ENCODE peak calls at places on chromosomes 12 and 14, in ten cellular contexts. One of them, this sample, is unnamed.

GRCh38 chr12:98416845-98417244 is 98.5 kb upstream of the TMPO start:
- DNase-seq in left ventricle myocardium inferior: no peak
- DNase-seq in upper lobe of left lung: no peak
- DNase-seq in type B pancreatic cell: no peak
- DNase-seq in sigmoid colon: no peak
- DNase-seq in PC-3: peak
- DNase-seq in tibial nerve: no peak
- DNase-seq in AG04450: no peak
- DNase-seq in tibial artery: no peak
- DNase-seq in ovary: no peak
- DNase-seq in this sample: no peak

GRCh38 chr12:57096099-57096572 is 7.2 kb downstream of the NAB2 start:
- DNase-seq in left ventricle myocardium inferior: no peak
- DNase-seq in upper lobe of left lung: no peak
- DNase-seq in type B pancreatic cell: no peak
- DNase-seq in sigmoid colon: no peak
- DNase-seq in PC-3: no peak
- DNase-seq in tibial nerve: no peak
- DNase-seq in AG04450: no peak
- DNase-seq in tibial artery: no peak
- DNase-seq in ovary: peak
- DNase-seq in this sample: no peak

GRCh38 chr12:3135522-3136461 is 58.6 kb downstream of the TSPAN9 start:
- DNase-seq in left ventricle myocardium inferior: no peak
- DNase-seq in upper lobe of left lung: no peak
- DNase-seq in type B pancreatic cell: no peak
- DNase-seq in sigmoid colon: no peak
- DNase-seq in PC-3: peak
- DNase-seq in tibial nerve: no peak
- DNase-seq in AG04450: peak
- DNase-seq in tibial artery: no peak
- DNase-seq in ovary: peak
- DNase-seq in this sample: peak

GRCh38 chr14:51518681-51519080 is 133.0 kb upstream of the FRMD6 start:
- DNase-seq in left ventricle myocardium inferior: no peak
- DNase-seq in upper lobe of left lung: no peak
- DNase-seq in type B pancreatic cell: no peak
- DNase-seq in sigmoid colon: no peak
- DNase-seq in PC-3: no peak
- DNase-seq in tibial nerve: no peak
- DNase-seq in AG04450: no peak
- DNase-seq in tibial artery: no peak
- DNase-seq in ovary: no peak
- DNase-seq in this sample: no peak

GRCh38 chr14:91113829-91114078 is at the start of gene DGLUCY:
- DNase-seq in left ventricle myocardium inferior: peak
- DNase-seq in upper lobe of left lung: peak
- DNase-seq in type B pancreatic cell: no peak
- DNase-seq in sigmoid colon: peak
- DNase-seq in PC-3: no peak
- DNase-seq in tibial nerve: no peak
- DNase-seq in AG04450: peak
- DNase-seq in tibial artery: no peak
- DNase-seq in ovary: peak
- DNase-seq in this sample: no peak

GRCh38 chr14:26191123-26191522 is 406.7 kb downstream of the NOVA1 start:
- DNase-seq in left ventricle myocardium inferior: no peak
- DNase-seq in upper lobe of left lung: no peak
- DNase-seq in type B pancreatic cell: no peak
- DNase-seq in sigmoid colon: no peak
- DNase-seq in PC-3: peak
- DNase-seq in tibial nerve: no peak
- DNase-seq in AG04450: no peak
- DNase-seq in tibial artery: no peak
- DNase-seq in ovary: no peak
- DNase-seq in this sample: no peak

GRCh38 chr12:127179199-127179598 is 1087.8 kb upstream of the TMEM132C start:
- DNase-seq in left ventricle myocardium inferior: no peak
- DNase-seq in upper lobe of left lung: no peak
- DNase-seq in type B pancreatic cell: no peak
- DNase-seq in sigmoid colon: no peak
- DNase-seq in PC-3: peak
- DNase-seq in tibial nerve: no peak
- DNase-seq in AG04450: no peak
- DNase-seq in tibial artery: no peak
- DNase-seq in ovary: no peak
- DNase-seq in this sample: no peak

GRCh38 chr14:53493895-53494294 is 340.8 kb upstream of the DDHD1 start:
- DNase-seq in left ventricle myocardium inferior: no peak
- DNase-seq in upper lobe of left lung: no peak
- DNase-seq in type B pancreatic cell: no peak
- DNase-seq in sigmoid colon: no peak
- DNase-seq in PC-3: no peak
- DNase-seq in tibial nerve: no peak
- DNase-seq in AG04450: no peak
- DNase-seq in tibial artery: no peak
- DNase-seq in ovary: no peak
- DNase-seq in this sample: no peak

GRCh38 chr12:70393787-70394519 is 27.9 kb downstream of the KCNMB4 start:
- DNase-seq in left ventricle myocardium inferior: no peak
- DNase-seq in upper lobe of left lung: no peak
- DNase-seq in type B pancreatic cell: no peak
- DNase-seq in sigmoid colon: no peak
- DNase-seq in PC-3: peak
- DNase-seq in tibial nerve: no peak
- DNase-seq in AG04450: no peak
- DNase-seq in tibial artery: no peak
- DNase-seq in ovary: no peak
- DNase-seq in this sample: no peak

GRCh38 chr12:27285395-27285794 is 41.3 kb downstream of the STK38L start:
- DNase-seq in left ventricle myocardium inferior: no peak
- DNase-seq in upper lobe of left lung: no peak
- DNase-seq in type B pancreatic cell: no peak
- DNase-seq in sigmoid colon: no peak
- DNase-seq in PC-3: no peak
- DNase-seq in tibial nerve: no peak
- DNase-seq in AG04450: no peak
- DNase-seq in tibial artery: no peak
- DNase-seq in ovary: no peak
- DNase-seq in this sample: no peak

GRCh38 chr12:115941362-115941761 is 336.1 kb downstream of the MED13L start:
- DNase-seq in left ventricle myocardium inferior: no peak
- DNase-seq in upper lobe of left lung: no peak
- DNase-seq in type B pancreatic cell: no peak
- DNase-seq in sigmoid colon: no peak
- DNase-seq in PC-3: peak
- DNase-seq in tibial nerve: no peak
- DNase-seq in AG04450: no peak
- DNase-seq in tibial artery: no peak
- DNase-seq in ovary: no peak
- DNase-seq in this sample: no peak

GRCh38 chr12:116662612-116663144 is 75.2 kb downstream of the SPRING1 start:
- DNase-seq in left ventricle myocardium inferior: no peak
- DNase-seq in upper lobe of left lung: peak
- DNase-seq in type B pancreatic cell: no peak
- DNase-seq in sigmoid colon: no peak
- DNase-seq in PC-3: no peak
- DNase-seq in tibial nerve: no peak
- DNase-seq in AG04450: peak
- DNase-seq in tibial artery: no peak
- DNase-seq in ovary: peak
- DNase-seq in this sample: peak

GRCh38 chr12:98253207-98253606 is 262.2 kb upstream of the TMPO start:
- DNase-seq in left ventricle myocardium inferior: no peak
- DNase-seq in upper lobe of left lung: no peak
- DNase-seq in type B pancreatic cell: no peak
- DNase-seq in sigmoid colon: no peak
- DNase-seq in PC-3: no peak
- DNase-seq in tibial nerve: no peak
- DNase-seq in AG04450: no peak
- DNase-seq in tibial artery: no peak
- DNase-seq in ovary: no peak
- DNase-seq in this sample: no peak

GRCh38 chr14:78933948-78934524 is 763.9 kb downstream of the NRXN3 start:
- DNase-seq in left ventricle myocardium inferior: no peak
- DNase-seq in upper lobe of left lung: no peak
- DNase-seq in type B pancreatic cell: no peak
- DNase-seq in sigmoid colon: no peak
- DNase-seq in PC-3: peak
- DNase-seq in tibial nerve: no peak
- DNase-seq in AG04450: peak
- DNase-seq in tibial artery: no peak
- DNase-seq in ovary: no peak
- DNase-seq in this sample: no peak

GRCh38 chr12:9180810-9181209 is 27.4 kb downstream of the PZP start:
- DNase-seq in left ventricle myocardium inferior: no peak
- DNase-seq in upper lobe of left lung: no peak
- DNase-seq in type B pancreatic cell: no peak
- DNase-seq in sigmoid colon: no peak
- DNase-seq in PC-3: no peak
- DNase-seq in tibial nerve: no peak
- DNase-seq in AG04450: no peak
- DNase-seq in tibial artery: no peak
- DNase-seq in ovary: no peak
- DNase-seq in this sample: no peak

DNA sequence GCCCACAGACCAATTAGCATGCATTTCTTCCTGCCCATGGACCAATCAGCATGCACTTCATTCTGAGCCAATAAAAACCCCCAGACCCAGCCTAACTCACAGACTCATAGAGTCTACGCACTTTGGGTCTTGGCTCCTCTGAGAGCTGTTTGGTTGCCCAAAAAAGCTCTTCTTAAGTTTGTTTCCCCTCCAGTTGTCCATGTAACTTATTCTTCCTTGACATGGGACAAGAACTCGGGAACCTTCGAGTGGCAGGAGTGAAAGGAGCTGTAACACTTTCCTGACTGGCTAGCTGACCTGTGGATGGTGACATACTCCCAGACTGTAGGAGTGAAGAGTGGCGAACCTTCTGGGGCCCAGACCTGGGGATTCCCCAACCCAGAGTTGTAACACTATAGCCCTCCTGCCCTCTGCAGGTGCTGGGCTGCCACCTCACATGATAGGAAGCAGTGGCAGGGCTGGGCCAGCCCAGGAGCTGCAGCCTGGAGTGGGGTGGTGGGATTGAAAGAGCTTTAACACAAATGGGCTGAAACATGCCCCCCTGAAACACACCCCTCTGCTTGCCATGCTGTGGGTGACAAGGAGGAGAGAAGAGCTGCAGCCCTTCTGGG is 4.4 kb upstream of the BTBD7 start:
- DNase-seq in left ventricle myocardium inferior: no peak
- DNase-seq in upper lobe of left lung: no peak
- DNase-seq in type B pancreatic cell: no peak
- DNase-seq in sigmoid colon: no peak
- DNase-seq in PC-3: no peak
- DNase-seq in tibial nerve: no peak
- DNase-seq in AG04450: no peak
- DNase-seq in tibial artery: no peak
- DNase-seq in ovary: no peak
- DNase-seq in this sample: no peak
- TF ChIP-seq CTCF in left ventricle myocardium inferior: no peak
- TF ChIP-seq CTCF in upper lobe of left lung: no peak
- TF ChIP-seq CTCF in type B pancreatic cell: no peak
- TF ChIP-seq CTCF in sigmoid colon: no peak
- TF ChIP-seq CTCF in PC-3: no peak
- TF ChIP-seq CTCF in tibial nerve: no peak
- TF ChIP-seq CTCF in AG04450: no peak
- TF ChIP-seq CTCF in tibial artery: no peak
- TF ChIP-seq CTCF in ovary: no peak
- TF ChIP-seq CTCF in this sample: no peak

GRCh38 chr12:49777800-49778748 is 36.7 kb downstream of the TMBIM6 start:
- DNase-seq in left ventricle myocardium inferior: peak
- DNase-seq in upper lobe of left lung: peak
- DNase-seq in type B pancreatic cell: no peak
- DNase-seq in sigmoid colon: no peak
- DNase-seq in PC-3: peak
- DNase-seq in tibial nerve: no peak
- DNase-seq in AG04450: no peak
- DNase-seq in tibial artery: no peak
- DNase-seq in ovary: peak
- DNase-seq in this sample: peak
- TF ChIP-seq CTCF in left ventricle myocardium inferior: peak
- TF ChIP-seq CTCF in upper lobe of left lung: peak
- TF ChIP-seq CTCF in type B pancreatic cell: peak
- TF ChIP-seq CTCF in sigmoid colon: peak
- TF ChIP-seq CTCF in PC-3: peak
- TF ChIP-seq CTCF in tibial nerve: peak
- TF ChIP-seq CTCF in AG04450: peak
- TF ChIP-seq CTCF in tibial artery: peak
- TF ChIP-seq CTCF in ovary: peak
- TF ChIP-seq CTCF in this sample: peak

GRCh38 chr12:52018448-52019122 is 11.8 kb downstream of the TAMALIN start:
- DNase-seq in left ventricle myocardium inferior: no peak
- DNase-seq in upper lobe of left lung: no peak
- DNase-seq in type B pancreatic cell: no peak
- DNase-seq in sigmoid colon: no peak
- DNase-seq in PC-3: no peak
- DNase-seq in tibial nerve: no peak
- DNase-seq in AG04450: no peak
- DNase-seq in tibial artery: no peak
- DNase-seq in ovary: no peak
- DNase-seq in this sample: no peak
- TF ChIP-seq CTCF in left ventricle myocardium inferior: no peak
- TF ChIP-seq CTCF in upper lobe of left lung: no peak
- TF ChIP-seq CTCF in type B pancreatic cell: no peak
- TF ChIP-seq CTCF in sigmoid colon: no peak
- TF ChIP-seq CTCF in PC-3: no peak
- TF ChIP-seq CTCF in tibial nerve: no peak
- TF ChIP-seq CTCF in AG04450: no peak
- TF ChIP-seq CTCF in tibial artery: no peak
- TF ChIP-seq CTCF in ovary: no peak
- TF ChIP-seq CTCF in this sample: no peak

DNA sequence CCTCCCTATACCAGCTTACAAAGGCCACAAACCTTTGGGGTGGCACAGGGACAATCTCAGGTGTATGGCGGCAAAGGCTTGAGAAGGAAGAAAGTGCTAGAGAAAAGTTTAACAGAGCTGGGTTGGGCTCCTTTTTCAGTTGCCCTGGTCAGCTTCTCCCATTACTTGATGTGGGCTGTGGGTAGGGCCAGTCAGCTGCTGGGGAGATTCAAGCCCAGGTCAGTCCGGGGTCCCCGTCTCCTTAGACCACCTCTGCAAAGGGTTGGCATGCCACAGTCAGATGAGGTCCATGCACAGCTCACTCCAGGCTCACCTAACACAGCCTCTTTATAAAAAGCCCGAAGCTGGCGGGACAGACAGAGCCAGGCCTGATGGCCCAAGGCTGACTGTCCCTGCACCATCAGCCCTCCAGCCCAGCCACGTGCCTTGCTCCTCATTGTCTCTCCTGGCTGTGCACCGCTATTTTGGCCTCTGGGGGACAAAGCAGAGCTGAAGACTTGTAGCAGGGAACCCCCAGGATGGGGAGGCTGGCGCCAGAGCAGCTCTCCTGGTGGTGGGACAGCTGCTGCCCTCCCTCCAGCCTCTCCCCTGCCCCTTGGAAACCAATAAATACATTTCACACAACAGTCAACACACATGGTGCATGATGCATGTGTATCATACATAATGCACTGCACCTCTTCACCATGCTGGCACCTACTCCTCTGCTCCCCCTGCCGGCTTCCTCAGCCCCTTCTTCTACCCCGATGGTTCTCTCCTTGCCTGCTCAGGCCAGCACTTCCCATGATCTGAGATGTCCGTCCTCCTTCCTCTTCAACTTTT is 61.7 kb upstream of the DDX11 start:
- DNase-seq in left ventricle myocardium inferior: no peak
- DNase-seq in upper lobe of left lung: no peak
- DNase-seq in type B pancreatic cell: no peak
- DNase-seq in sigmoid colon: peak
- DNase-seq in PC-3: no peak
- DNase-seq in tibial nerve: no peak
- DNase-seq in AG04450: no peak
- DNase-seq in tibial artery: peak
- DNase-seq in ovary: no peak
- DNase-seq in this sample: no peak
- TF ChIP-seq CTCF in left ventricle myocardium inferior: peak
- TF ChIP-seq CTCF in upper lobe of left lung: no peak
- TF ChIP-seq CTCF in type B pancreatic cell: no peak
- TF ChIP-seq CTCF in sigmoid colon: no peak
- TF ChIP-seq CTCF in PC-3: no peak
- TF ChIP-seq CTCF in tibial nerve: no peak
- TF ChIP-seq CTCF in AG04450: peak
- TF ChIP-seq CTCF in tibial artery: peak
- TF ChIP-seq CTCF in ovary: no peak
- TF ChIP-seq CTCF in this sample: peak